ENCODE peak calls at places on chromosomes 4 and X, in eight cellular contexts. W is NCI-H69, D is activated B cell treated with CpG ODN at 0.5 μM for 24 hours, H is H4, T is GM12892, P is midbrain, X is EH, M is T-cell. J is an unnamed sample.

GRCh38 chrX:95907081-95907480 is 777.6 kb upstream of the DIAPH2 start:
- DNase-seq in X (no peak), M (no peak), D (no peak), W (no peak), H (no peak), P (no peak), T (no peak), J (no peak)

GRCh38 chr4:33091961-33092360 is 2371.8 kb downstream of the PCDH7 start:
- DNase-seq in X (no peak), H (no peak), P (no peak), T (no peak), M (no peak), D (no peak), W (no peak), J (no peak)

GRCh38 chrX:6660567-6661252 is 125.8 kb upstream of the VCX3A start:
- DNase-seq in W (no peak), X (no peak), P (no peak), D (no peak), M (no peak), H (no peak), T (no peak), J (no peak)

GRCh38 chr4:4225915-4226605 is 669 bp downstream of the OTOP1 start:
- DNase-seq in P (no peak), M (no peak), X (peak), H (no peak), T (no peak), W (peak), D (no peak), J (no peak)

GRCh38 chr4:21991050-21991449 is 42.5 kb upstream of the KCNIP4 start:
- DNase-seq in D (no peak), W (no peak), P (no peak), M (no peak), X (peak), H (peak), T (no peak), J (no peak)

GRCh38 chr4:68193194-68193593 is 52.3 kb downstream of the TMPRSS11B start:
- DNase-seq in T (no peak), M (no peak), P (no peak), X (no peak), H (no peak), D (no peak), W (no peak), J (no peak)

GRCh38 chrX:67544871-67545771 is 1.3 kb downstream of the AR start:
- DNase-seq in P (no peak), W (no peak), M (no peak), T (no peak), H (peak), X (peak), D (no peak), J (no peak)

GRCh38 chrX:38409289-38409688 is 56.9 kb downstream of the OTC start:
- DNase-seq in X (no peak), H (no peak), T (no peak), W (peak), M (no peak), P (no peak), D (no peak), J (no peak)

GRCh38 chr4:110735691-110736090 is 112.8 kb upstream of the PITX2 start:
- DNase-seq in M (no peak), D (no peak), W (peak), T (no peak), H (no peak), P (no peak), X (peak), J (no peak)

GRCh38 chr4:85607624-85608023 is 132.7 kb downstream of the ARHGAP24 start:
- DNase-seq in T (no peak), D (no peak), H (no peak), W (peak), P (no peak), M (no peak), X (no peak), J (no peak)

GRCh38 chr4:39354178-39354503 is 12.0 kb downstream of the RFC1 start:
- DNase-seq in H (no peak), X (no peak), T (no peak), P (no peak), W (peak), D (no peak), M (no peak), J (no peak)

GRCh38 chr4:173073939-173074500 is 94.6 kb upstream of the GALNT7 start:
- DNase-seq in M (no peak), H (no peak), W (peak), X (no peak), P (no peak), D (no peak), T (no peak), J (no peak)

GRCh38 chr4:74292111-74292870 is 16.0 kb upstream of the EPGN start:
- DNase-seq in M (no peak), P (no peak), H (no peak), W (no peak), D (no peak), T (no peak), X (peak), J (no peak)

GRCh38 chr4:114867291-114867690 is 246.1 kb downstream of the NDST4 start:
- DNase-seq in X (no peak), H (peak), W (no peak), P (no peak), M (no peak), T (no peak), D (no peak), J (no peak)

GRCh38 chr4:1231637-1232360 is 17.1 kb downstream of the CTBP1 start:
- DNase-seq in H (no peak), D (no peak), T (no peak), X (no peak), P (no peak), W (no peak), M (no peak), J (no peak)

GRCh38 chr4:119726505-119726904 is 97.9 kb upstream of the PDE5A start:
- DNase-seq in T (no peak), P (no peak), D (no peak), M (no peak), H (no peak), X (peak), W (no peak), J (no peak)

J was measured in 8988T.